ENCODE peak calls at places on chromosomes 2 and 18, in five cellular contexts. C is GM12891, Q is mesenchymal stem cell, G is omental fat pad, S is colonic mucosa. L is an unnamed sample.

GRCh38 chr2:124884315-124884714 is 859.2 kb downstream of the CNTNAP5 start:
- DNase-seq in G (no peak), Q (no peak), C (no peak), S (no peak), L (no peak)

GRCh38 chr2:170408461-170409163 is 230.7 kb downstream of the MYO3B start:
- DNase-seq in Q (no peak), S (no peak), C (no peak), G (no peak), L (no peak)

GRCh38 chr2:86790828-86791561 is at the start of gene CD8A:
- DNase-seq in G (no peak), Q (peak), C (peak), S (no peak), L (no peak)

GRCh38 chr2:163610817-163611556 is 124.8 kb downstream of the FIGN start:
- DNase-seq in G (no peak), S (no peak), C (no peak), Q (no peak), L (no peak)

GRCh38 chr2:198314559-198315153 is 510.3 kb downstream of the PLCL1 start:
- DNase-seq in Q (peak), C (no peak), G (no peak), S (peak), L (no peak)

GRCh38 chr2:190407662-190408537 is at the start of gene MFSD6:
- DNase-seq in G (no peak), C (peak), S (peak), Q (no peak), L (peak)

GRCh38 chr2:54601339-54601738 is 122.1 kb upstream of the EML6 start:
- DNase-seq in S (no peak), Q (no peak), C (no peak), G (no peak), L (no peak)

GRCh38 chr2:208793434-208793833 is 386.8 kb downstream of the PTH2R start:
- DNase-seq in G (no peak), C (no peak), S (no peak), Q (no peak), L (no peak)

GRCh38 chr2:149166958-149167810 is 128.7 kb downstream of the LYPD6B start:
- DNase-seq in G (no peak), Q (peak), S (no peak), C (no peak), L (no peak)

GRCh38 chr2:84879595-84880394 is 1.1 kb downstream of the TRABD2A start:
- DNase-seq in Q (peak), C (peak), G (no peak), S (peak), L (no peak)

GRCh38 chr18:44543387-44543786 is 137.3 kb upstream of the SETBP1 start:
- DNase-seq in C (no peak), S (no peak), G (no peak), Q (no peak), L (no peak)

GRCh38 chr18:8742382-8743361 is 37.3 kb downstream of the MTCL1 start:
- DNase-seq in G (no peak), Q (no peak), C (no peak), S (no peak), L (no peak)

GRCh38 chr2:64463784-64464183 is 9.8 kb downstream of the LGALSL start:
- DNase-seq in Q (peak), S (no peak), G (no peak), C (no peak), L (no peak)

GRCh38 chr2:182784777-182785176 is 68.7 kb downstream of the DNAJC10 start:
- DNase-seq in Q (peak), G (no peak), C (no peak), S (no peak), L (peak)

GRCh38 chr18:69885381-69885780 is 62.3 kb downstream of the CD226 start:
- DNase-seq in Q (no peak), G (no peak), C (no peak), S (no peak), L (no peak)